ENCODE peak calls at places on chromosomes 5 and 9, in five cellular contexts. U is thoracic aorta; Z is SJSA1; D is hepatocyte; O is effector memory CD4-positive, alpha-beta T cell. M is an unnamed sample. For H3K36me3 and H3K9me3, the result is how much of the 10 kb centered on the place peaks cover.

GRCh38 chr5:15995206-15996052 is 184.2 kb downstream of the MARCHF11 start:
- DNase-seq in O (no peak), D (peak), Z (no peak), U (no peak), M (no peak)

GRCh38 chr5:134561871-134562296 is 36.4 kb downstream of the JADE2 start:
- DNase-seq in D (no peak), U (no peak), Z (peak), O (no peak), M (no peak)

GRCh38 chr5:93072831-93073459 is 508.1 kb downstream of the NR2F1-AS1 start:
- DNase-seq in Z (no peak), O (no peak), U (no peak), D (no peak), M (no peak)

GRCh38 chr9:130932220-130933069 is 6.6 kb downstream of the FIBCD1 start:
- DNase-seq in Z (no peak), D (peak), O (no peak), U (no peak), M (no peak)

GRCh38 chr9:75448281-75448680 is 360.0 kb downstream of the OSTF1 start:
- DNase-seq in U (no peak), O (no peak), Z (no peak), D (no peak), M (peak)

GRCh38 chr9:73566627-73567026 is 415.0 kb downstream of the ANXA1 start:
- DNase-seq in Z (no peak), D (no peak), U (no peak), O (no peak), M (no peak)

GRCh38 chr5:97229196-97229595 is 46.1 kb upstream of the RIOK2 start:
- DNase-seq in Z (no peak), O (no peak), U (no peak), D (peak), M (no peak)

GRCh38 chr9:82961504-82962125 is 101.3 kb downstream of the RASEF start:
- DNase-seq in O (no peak), Z (peak), U (no peak), D (peak), M (peak)

GRCh38 chr9:137488330-137488653 is 29.2 kb upstream of the NSMF start:
- DNase-seq in D (no peak), O (no peak), Z (no peak), U (no peak), M (no peak)

GRCh38 chr5:172768573-172769323 is 2.2 kb downstream of the DUSP1 start:
- DNase-seq in U (no peak), D (peak), O (peak), Z (peak), M (no peak)

GRCh38 chr5:112238473-112238872 is 180.6 kb downstream of the EPB41L4A start:
- DNase-seq in Z (no peak), O (no peak), D (no peak), U (no peak), M (no peak)

GRCh38 chr9:132283863-132284262 is 70.9 kb downstream of the SETX start:
- DNase-seq in U (no peak), O (no peak), D (no peak), Z (no peak), M (no peak)

GRCh38 chr9:132283165-132283564 is 71.6 kb downstream of the SETX start:
- DNase-seq in Z (no peak), U (no peak), D (no peak), O (no peak), M (no peak)

GRCh38 chr9:132293145-132293721 is 61.6 kb downstream of the SETX start:
- DNase-seq in U (no peak), O (no peak), D (no peak), Z (no peak), M (no peak)

GRCh38 chr9:132288371-132288770 is 66.4 kb downstream of the SETX start:
- DNase-seq in Z (no peak), O (no peak), D (no peak), U (no peak), M (no peak)

DNA sequence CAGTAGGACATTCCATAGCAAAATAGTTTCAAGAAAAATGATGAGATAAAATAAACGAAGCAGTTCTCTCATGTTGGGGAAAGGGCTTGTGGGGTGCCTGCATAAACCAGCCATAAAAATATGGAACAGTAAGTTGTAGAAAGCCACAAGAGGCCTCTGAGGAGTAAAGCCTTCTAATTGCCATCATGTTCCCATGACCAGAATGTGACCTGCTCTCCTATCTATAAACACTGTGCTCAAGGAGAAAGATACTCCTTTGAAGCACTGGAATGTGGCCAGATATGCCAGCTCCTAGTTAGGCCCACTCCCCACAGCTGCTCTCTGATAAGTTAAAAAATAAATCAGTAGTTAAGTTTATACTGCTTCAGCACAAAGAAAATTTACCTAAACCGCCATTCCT is 65.8 kb downstream of the SETX start:
- DNase-seq in D (no peak), Z (no peak), U (no peak), O (no peak), M (no peak)
- H3K36me3 ChIP-seq in D (under half), Z (half or more), U (under half), O (half or more), M (under half)

GRCh38 chr9:11618241-11618805 is 1005.5 kb upstream of the PTPRD start:
- DNase-seq in O (no peak), Z (no peak), D (peak), U (no peak), M (no peak)
- H3K9me3 ChIP-seq in O (under half), Z (under half), D (under half), U (under half), M (under half)

GRCh38 chr9:34507966-34508365 is 14.8 kb downstream of the ENHO start:
- DNase-seq in Z (no peak), O (no peak), U (no peak), D (no peak), M (peak)
- H3K36me3 ChIP-seq in Z (under half), O (under half), U (under half), D (under half), M (under half)

GRCh38 chr5:7753596-7753995 is 97.3 kb downstream of the CFAP90 start:
- DNase-seq in U (no peak), Z (no peak), O (no peak), D (no peak), M (no peak)

GRCh38 chr5:7754490-7754889 is 96.4 kb downstream of the CFAP90 start:
- DNase-seq in Z (no peak), O (no peak), D (no peak), U (no peak), M (no peak)

GRCh38 chr5:7754997-7755596 is 95.8 kb downstream of the CFAP90 start:
- DNase-seq in Z (peak), O (no peak), D (peak), U (no peak), M (peak)

GRCh38 chr5:7755958-7756357 is 95.0 kb downstream of the CFAP90 start:
- DNase-seq in Z (no peak), O (no peak), D (no peak), U (no peak), M (no peak)

GRCh38 chr5:7756453-7756852 is 94.5 kb downstream of the CFAP90 start:
- DNase-seq in D (no peak), U (no peak), O (no peak), Z (no peak), M (no peak)
- H3K9me3 ChIP-seq in D (under half), U (under half), O (under half), Z (under half), M (under half)

GRCh38 chr9:124315856-124316255 is 58.1 kb downstream of the NEK6 start:
- DNase-seq in O (no peak), U (no peak), D (no peak), Z (no peak), M (no peak)
- H3K36me3 ChIP-seq in O (under half), U (under half), D (under half), Z (half or more), M (half or more)

GRCh38 chr5:166788050-166788449 is 1503.4 kb upstream of the WWC1 start:
- DNase-seq in D (no peak), Z (no peak), U (no peak), O (no peak), M (no peak)

GRCh38 chr5:166781729-166782128 is 1509.7 kb upstream of the WWC1 start:
- DNase-seq in O (no peak), D (no peak), Z (no peak), U (no peak), M (no peak)

GRCh38 chr5:166786889-166787288 is 1504.6 kb upstream of the WWC1 start:
- DNase-seq in Z (no peak), U (no peak), O (no peak), D (no peak), M (no peak)

GRCh38 chr5:166784545-166785078 is 1506.8 kb upstream of the WWC1 start:
- DNase-seq in D (no peak), O (no peak), U (no peak), Z (no peak), M (no peak)

DNA sequence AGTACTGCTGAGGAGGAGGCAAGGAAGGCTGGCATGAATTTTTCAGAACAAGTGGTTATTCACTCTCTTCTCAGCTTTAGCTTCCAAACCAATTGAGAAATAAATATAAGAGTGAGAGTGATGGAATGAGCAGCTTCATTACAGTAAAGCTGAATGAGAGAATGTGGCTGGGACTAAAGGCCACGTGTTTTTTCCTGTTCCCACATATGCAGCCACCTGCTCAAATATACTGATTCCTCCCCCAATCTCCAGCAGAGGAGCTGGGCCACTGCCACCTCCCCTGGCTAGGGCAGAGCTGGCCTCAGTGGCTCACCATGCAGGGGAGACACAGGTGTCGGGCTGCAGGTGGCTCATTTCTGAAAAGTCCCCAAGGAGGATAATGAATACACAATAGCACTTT is 1505.3 kb upstream of the WWC1 start:
- DNase-seq in U (no peak), Z (no peak), O (no peak), D (no peak), M (no peak)
- H3K9me3 ChIP-seq in U (under half), Z (under half), O (under half), D (under half), M (under half)

DNA sequence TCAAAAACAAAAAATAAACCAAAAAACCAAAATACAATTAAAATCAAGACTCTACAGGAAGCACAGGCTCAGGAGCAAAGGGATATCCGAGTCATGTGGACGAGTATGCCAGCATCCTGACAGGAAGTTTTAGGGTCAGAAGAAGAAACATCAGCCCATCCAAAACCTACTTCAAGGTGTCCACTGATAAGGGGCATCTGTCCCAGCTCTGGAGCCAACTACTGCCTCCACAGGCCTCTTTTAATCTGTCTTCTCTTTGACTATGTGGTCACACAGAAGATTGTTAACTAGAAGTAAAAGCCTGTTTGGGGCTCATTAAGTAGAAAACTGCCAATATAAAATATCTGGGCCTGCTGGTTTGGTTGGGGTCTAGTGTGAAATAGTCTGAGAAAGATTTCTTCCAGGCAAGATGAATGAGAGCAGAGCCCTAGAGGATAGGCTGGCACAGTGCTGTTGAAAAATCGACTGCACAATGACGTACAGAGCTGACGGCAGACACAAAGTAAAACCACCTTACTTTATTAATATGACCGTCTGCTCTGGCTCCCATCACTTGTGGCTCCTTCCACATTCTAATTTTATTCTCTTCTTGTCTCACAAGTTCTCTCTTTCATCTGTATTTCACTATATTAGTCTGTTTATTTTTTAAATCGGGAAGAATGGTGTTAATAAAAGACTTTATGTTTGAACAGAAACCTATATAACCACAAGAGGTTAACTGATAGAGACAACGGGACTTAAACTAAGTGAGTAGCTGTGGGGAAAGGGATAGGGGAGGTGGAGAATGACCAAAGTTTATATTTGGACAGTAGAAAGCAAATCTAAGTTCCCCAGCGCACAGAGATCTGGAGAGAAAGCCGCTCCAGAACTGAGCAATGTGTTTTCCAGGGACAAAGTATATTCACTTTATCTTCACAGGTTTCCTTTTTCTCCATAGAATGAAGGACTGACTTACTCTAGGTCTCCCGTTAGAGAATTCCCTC is 22.9 kb upstream of the MSH3 start:
- DNase-seq in D (no peak), O (no peak), Z (no peak), U (no peak), M (no peak)
- H3K36me3 ChIP-seq in D (under half), O (under half), Z (half or more), U (under half), M (under half)

DNA sequence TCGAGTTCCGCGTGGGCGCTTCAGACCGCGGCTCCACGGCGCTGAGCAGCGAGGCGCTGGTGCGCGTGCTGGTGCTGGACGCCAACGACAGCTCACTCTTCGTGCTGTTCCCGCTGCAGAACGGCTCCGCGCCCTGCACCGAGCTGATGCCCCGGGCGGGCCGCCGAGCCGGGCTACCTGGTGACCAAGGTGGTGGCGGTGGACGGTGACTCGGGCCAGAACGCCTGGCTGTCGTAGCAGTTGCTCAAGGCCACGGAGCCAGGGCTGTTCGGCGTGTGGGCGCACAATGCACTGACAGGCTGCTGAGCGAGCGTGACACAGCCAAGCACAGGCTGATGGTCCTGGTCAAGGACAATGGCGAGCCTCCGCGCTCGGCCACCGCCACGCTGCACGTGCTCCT is 3.7 kb upstream of the PCDHB15 start:
- DNase-seq in U (no peak), O (no peak), Z (no peak), D (no peak), M (no peak)
- H3K9me3 ChIP-seq in U (half or more), O (under half), Z (under half), D (under half), M (under half)

GRCh38 chr5:154764967-154765366 is 9.8 kb downstream of the LARP1 start:
- DNase-seq in O (no peak), U (no peak), D (no peak), Z (no peak), M (no peak)
- H3K36me3 ChIP-seq in O (under half), U (under half), D (under half), Z (under half), M (under half)

GRCh38 chr5:141320225-141321169 is at the start of gene TAF7:
- DNase-seq in O (peak), D (peak), U (peak), Z (peak), M (peak)
- H3K9me3 ChIP-seq in O (under half), D (half or more), U (half or more), Z (under half), M (under half)

M was measured in tibial artery.